ENCODE peak calls at places on chromosomes 16 and 17, in four cellular contexts. One of them, this sample, is unnamed.

GRCh38 chr17:3552916-3553315 is 4.7 kb downstream of the TRPV3 start:
- DNase-seq in A549: no peak
- DNase-seq in GM12878: no peak
- DNase-seq in HepG2: no peak
- DNase-seq in this sample: no peak

GRCh38 chr16:252366-253337 is 18.0 kb downstream of the FAM234A start:
- DNase-seq in GM12878: peak
- DNase-seq in HepG2: no peak
- DNase-seq in A549: no peak
- DNase-seq in this sample: no peak

GRCh38 chr17:59152925-59153324 is 2.1 kb downstream of the SKA2 start:
- DNase-seq in A549: no peak
- DNase-seq in HepG2: no peak
- DNase-seq in GM12878: no peak
- DNase-seq in this sample: no peak

GRCh38 chr16:88649924-88650748 is 717 bp downstream of the CYBA start:
- DNase-seq in HepG2: peak
- DNase-seq in GM12878: no peak
- DNase-seq in A549: no peak
- DNase-seq in this sample: peak

GRCh38 chr16:49056546-49056945 is 225.1 kb downstream of the CBLN1 start:
- DNase-seq in HepG2: no peak
- DNase-seq in GM12878: no peak
- DNase-seq in A549: no peak
- DNase-seq in this sample: no peak

GRCh38 chr17:57457188-57457587 is 200.9 kb downstream of the MSI2 start:
- DNase-seq in HepG2: no peak
- DNase-seq in A549: no peak
- DNase-seq in GM12878: no peak
- DNase-seq in this sample: no peak

GRCh38 chr16:49639739-49640388 is 216.0 kb downstream of the ZNF423 start:
- DNase-seq in GM12878: no peak
- DNase-seq in HepG2: peak
- DNase-seq in A549: no peak
- DNase-seq in this sample: peak

GRCh38 chr16:57998484-57998883 is 2.0 kb downstream of the ZNF319 start:
- DNase-seq in A549: no peak
- DNase-seq in GM12878: no peak
- DNase-seq in HepG2: no peak
- DNase-seq in this sample: no peak

GRCh38 chr16:13938480-13938879 is 18.5 kb downstream of the ERCC4 start:
- DNase-seq in GM12878: no peak
- DNase-seq in HepG2: no peak
- DNase-seq in A549: no peak
- DNase-seq in this sample: no peak

GRCh38 chr16:26672206-26672605 is 394.5 kb upstream of the C16orf82 start:
- DNase-seq in A549: no peak
- DNase-seq in HepG2: no peak
- DNase-seq in GM12878: no peak
- DNase-seq in this sample: no peak

GRCh38 chr17:59877965-59878364 is 14.8 kb downstream of the TUBD1 start:
- DNase-seq in HepG2: no peak
- DNase-seq in A549: no peak
- DNase-seq in GM12878: no peak
- DNase-seq in this sample: no peak

GRCh38 chr16:52078716-52079655 is 468.0 kb downstream of the TOX3 start:
- DNase-seq in HepG2: no peak
- DNase-seq in GM12878: no peak
- DNase-seq in A549: no peak
- DNase-seq in this sample: no peak

GRCh38 chr16:77223184-77223583 is 24.0 kb downstream of the SYCE1L start:
- DNase-seq in A549: no peak
- DNase-seq in HepG2: no peak
- DNase-seq in GM12878: no peak
- DNase-seq in this sample: peak

GRCh38 chr16:635573-636205 is 416 bp downstream of the METTL26 start:
- DNase-seq in GM12878: no peak
- DNase-seq in HepG2: no peak
- DNase-seq in A549: no peak
- DNase-seq in this sample: no peak

GRCh38 chr17:82051776-82052637 is at the start of the genes GPS1 and RFNG:
- DNase-seq in GM12878: no peak
- DNase-seq in HepG2: peak
- DNase-seq in A549: peak
- DNase-seq in this sample: peak

GRCh38 chr17:55818026-55818425 is 67.2 kb downstream of the PCTP start:
- DNase-seq in GM12878: no peak
- DNase-seq in A549: no peak
- DNase-seq in HepG2: no peak
- DNase-seq in this sample: no peak

GRCh38 chr17:29078183-29079045 is 35.5 kb downstream of the PIPOX start:
- DNase-seq in HepG2: no peak
- DNase-seq in GM12878: no peak
- DNase-seq in A549: no peak
- DNase-seq in this sample: no peak

GRCh38 chr17:45958994-45959665 is 39.9 kb upstream of the STH start:
- DNase-seq in HepG2: no peak
- DNase-seq in A549: no peak
- DNase-seq in GM12878: no peak
- DNase-seq in this sample: no peak

GRCh38 chr16:30659507-30660423 is 1.5 kb downstream of the FBRS start:
- DNase-seq in A549: no peak
- DNase-seq in HepG2: no peak
- DNase-seq in GM12878: no peak
- DNase-seq in this sample: peak

GRCh38 chr16:31386157-31386984 is 6.8 kb upstream of the ITGAD start:
- DNase-seq in A549: peak
- DNase-seq in GM12878: no peak
- DNase-seq in HepG2: no peak
- DNase-seq in this sample: no peak

GRCh38 chr16:64475627-64476351 is 646.1 kb downstream of the CDH11 start:
- DNase-seq in A549: no peak
- DNase-seq in HepG2: no peak
- DNase-seq in GM12878: no peak
- DNase-seq in this sample: no peak

GRCh38 chr16:21523411-21524067 is 75.8 kb upstream of the METTL9 start:
- DNase-seq in A549: no peak
- DNase-seq in GM12878: no peak
- DNase-seq in HepG2: peak
- DNase-seq in this sample: no peak

GRCh38 chr16:30524575-30525571 is 1.5 kb downstream of the ZNF768 start:
- DNase-seq in A549: no peak
- DNase-seq in GM12878: no peak
- DNase-seq in HepG2: no peak
- DNase-seq in this sample: peak

GRCh38 chr17:10787306-10788020 is 16.4 kb downstream of the TMEM238L start:
- DNase-seq in A549: no peak
- DNase-seq in GM12878: no peak
- DNase-seq in HepG2: no peak
- DNase-seq in this sample: no peak

GRCh38 chr16:89174877-89175276 is 3.3 kb downstream of the CDH15 start:
- DNase-seq in A549: no peak
- DNase-seq in HepG2: no peak
- DNase-seq in GM12878: no peak
- DNase-seq in this sample: no peak

GRCh38 chr17:79842136-79842655 is 3.0 kb upstream of the CBX4 start:
- DNase-seq in A549: no peak
- DNase-seq in HepG2: no peak
- DNase-seq in GM12878: no peak
- DNase-seq in this sample: no peak

GRCh38 chr17:79630821-79631639 is 20.2 kb upstream of the RBFOX3 start:
- DNase-seq in A549: no peak
- DNase-seq in HepG2: no peak
- DNase-seq in GM12878: no peak
- DNase-seq in this sample: peak

DNA sequence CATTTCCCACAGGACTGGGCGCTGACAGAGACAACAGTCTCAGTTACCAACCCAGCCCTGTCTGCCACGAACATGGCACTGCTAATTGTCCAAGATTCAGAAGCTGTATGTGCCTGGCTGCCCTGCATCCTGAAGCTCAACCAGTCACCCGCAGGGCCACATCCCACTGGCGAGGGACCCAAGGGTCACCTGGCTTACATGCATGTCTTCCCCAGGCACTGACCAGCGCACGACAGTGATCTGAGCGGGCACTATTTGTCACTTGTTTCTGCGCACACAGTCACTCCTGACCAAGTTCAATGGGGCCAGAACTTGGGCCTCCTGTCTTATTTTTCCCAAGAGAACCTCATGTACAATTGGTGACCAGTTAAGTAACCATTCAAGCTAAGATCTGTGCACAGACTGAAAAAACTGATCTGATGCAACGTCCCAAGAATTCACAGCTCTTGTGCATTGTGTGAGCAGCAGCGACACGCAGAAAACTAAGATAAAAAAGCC is 13.1 kb downstream of the USP7 start:
- DNase-seq in HepG2: no peak
- DNase-seq in A549: no peak
- DNase-seq in GM12878: no peak
- DNase-seq in this sample: no peak
- TF ChIP-seq PBX3 in HepG2: no peak
- TF ChIP-seq PBX3 in A549: no peak
- TF ChIP-seq PBX3 in GM12878: no peak
- TF ChIP-seq PBX3 in this sample: no peak

DNA sequence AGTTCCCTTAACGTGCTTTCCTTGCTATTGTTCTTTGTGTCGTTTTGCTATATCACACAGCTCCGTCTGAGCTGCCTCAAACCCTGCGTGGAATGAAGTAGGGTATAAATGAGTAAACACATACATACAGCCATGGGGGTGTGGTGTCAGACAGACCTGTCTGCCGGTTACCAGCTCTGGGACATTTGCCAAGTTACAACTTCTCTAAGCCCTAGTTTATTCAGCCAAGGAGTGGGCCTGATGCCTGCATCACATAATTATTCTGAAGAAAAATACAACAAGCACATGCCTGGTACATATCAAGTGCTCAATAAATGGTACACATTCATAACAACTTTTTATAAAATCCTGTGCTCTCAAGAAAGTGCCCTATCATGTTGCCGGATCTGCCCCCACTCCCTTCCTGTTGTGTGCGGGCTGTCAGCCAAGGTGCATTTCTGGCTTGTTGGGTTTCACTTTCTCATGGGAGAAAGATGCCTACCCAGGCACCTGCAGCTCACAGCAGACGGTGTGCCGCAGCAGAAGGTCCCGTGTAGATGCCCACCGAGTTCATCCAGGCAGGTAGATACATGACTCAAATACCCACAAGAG is 30.5 kb downstream of the SMPD3 start:
- DNase-seq in GM12878: peak
- DNase-seq in HepG2: no peak
- DNase-seq in A549: no peak
- DNase-seq in this sample: no peak
- TF ChIP-seq PBX3 in GM12878: no peak
- TF ChIP-seq PBX3 in HepG2: no peak
- TF ChIP-seq PBX3 in A549: no peak
- TF ChIP-seq PBX3 in this sample: no peak

DNA sequence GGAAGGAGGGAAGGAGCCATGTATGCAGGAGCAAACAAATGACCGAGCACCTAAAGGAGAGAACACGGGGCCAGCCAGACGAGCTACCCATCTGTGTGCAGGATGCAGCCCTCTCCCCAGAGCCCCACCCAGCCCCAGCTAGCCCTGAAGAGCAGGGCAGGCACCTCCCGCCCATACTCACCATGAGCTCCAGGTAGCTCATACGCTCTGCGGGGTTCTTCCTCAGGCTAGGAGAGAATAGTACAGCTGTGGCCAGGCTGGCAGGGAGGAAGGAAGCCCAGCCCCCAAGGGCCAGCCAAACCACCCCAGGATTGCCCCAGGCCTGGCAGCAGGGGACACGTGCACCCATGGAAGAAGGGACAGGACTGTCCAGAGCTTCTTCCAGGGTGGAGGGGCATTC is 81.9 kb downstream of the KCNJ18 start:
- DNase-seq in A549: no peak
- DNase-seq in HepG2: no peak
- DNase-seq in GM12878: no peak
- DNase-seq in this sample: no peak
- TF ChIP-seq PBX3 in A549: no peak
- TF ChIP-seq PBX3 in HepG2: no peak
- TF ChIP-seq PBX3 in GM12878: no peak
- TF ChIP-seq PBX3 in this sample: no peak

GRCh38 chr16:56226187-56226586 is 34.9 kb downstream of the GNAO1 start:
- DNase-seq in GM12878: no peak
- DNase-seq in HepG2: no peak
- DNase-seq in A549: no peak
- DNase-seq in this sample: no peak

GRCh38 chr16:56227936-56228335 is 36.6 kb downstream of the GNAO1 start:
- DNase-seq in A549: no peak
- DNase-seq in HepG2: no peak
- DNase-seq in GM12878: no peak
- DNase-seq in this sample: no peak

GRCh38 chr16:56226840-56227525 is 35.7 kb downstream of the GNAO1 start:
- DNase-seq in HepG2: no peak
- DNase-seq in GM12878: no peak
- DNase-seq in A549: no peak
- DNase-seq in this sample: no peak

GRCh38 chr16:56222482-56222997 is 31.3 kb downstream of the GNAO1 start:
- DNase-seq in HepG2: no peak
- DNase-seq in A549: no peak
- DNase-seq in GM12878: no peak
- DNase-seq in this sample: no peak

DNA sequence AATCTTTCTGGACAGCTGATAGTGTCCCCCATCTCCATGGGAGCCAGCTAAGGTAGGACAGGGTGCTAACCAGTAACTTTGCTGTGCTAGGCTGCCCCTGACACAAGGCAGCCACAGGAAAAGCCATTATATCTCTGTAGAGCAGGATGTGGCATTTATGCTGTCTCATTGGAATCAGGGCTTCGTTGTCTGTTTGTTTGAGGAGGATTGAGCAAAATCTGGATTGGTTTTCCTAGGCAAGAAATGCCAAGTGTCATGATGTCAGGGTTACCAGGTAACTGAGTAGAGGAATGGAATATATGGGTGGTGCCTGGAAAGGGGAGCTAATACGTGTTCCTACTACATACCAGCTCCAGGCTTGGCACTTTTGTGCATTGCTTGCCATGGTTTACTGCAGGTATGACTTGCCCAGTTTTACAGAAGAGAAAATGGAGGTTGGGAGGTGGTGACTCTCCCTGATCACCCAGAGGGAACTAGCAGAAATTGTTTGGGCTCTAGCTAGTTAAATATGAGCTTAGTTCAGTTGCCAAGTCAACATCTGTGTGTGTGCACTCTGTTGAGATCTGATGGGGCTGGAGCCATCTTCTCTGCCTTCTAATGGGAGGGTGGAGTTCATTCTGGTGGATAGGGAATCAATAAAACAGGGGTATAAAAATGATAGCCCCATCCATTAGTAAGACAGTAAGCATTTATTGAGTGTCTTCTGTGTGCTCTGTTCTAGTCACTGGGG is 33.9 kb downstream of the GNAO1 start:
- DNase-seq in A549: no peak
- DNase-seq in HepG2: no peak
- DNase-seq in GM12878: no peak
- DNase-seq in this sample: no peak
- TF ChIP-seq PBX3 in A549: no peak
- TF ChIP-seq PBX3 in HepG2: no peak
- TF ChIP-seq PBX3 in GM12878: no peak
- TF ChIP-seq PBX3 in this sample: no peak